ENCODE peak calls at places on chromosome 6, in eight cellular contexts. One of them, this sample, is unnamed.
A peak's percentile ranks its signal among the peaks of the same experiment; 100 is the strongest.

GRCh38 chr6:113564401-113565161 is 292.6 kb upstream of the MARCKS start:
- DNase-seq in body of pancreas: peak; percentile 87
- DNase-seq in sigmoid colon: peak; percentile 97
- DNase-seq in heart left ventricle: peak; percentile 89
- DNase-seq in BE2C: peak; percentile 90
- DNase-seq in fibroblast of lung: peak; percentile 98
- DNase-seq in mammary epithelial cell: no peak
- DNase-seq in pancreas: peak; percentile 79
- DNase-seq in this sample: peak; percentile 56

GRCh38 chr6:106510090-106510970 is 119.0 kb downstream of the RTN4IP1 start:
- DNase-seq in sigmoid colon: peak; percentile 74
- DNase-seq in fibroblast of lung: peak; percentile 36
- DNase-seq in mammary epithelial cell: peak; percentile 87
- DNase-seq in heart left ventricle: peak; percentile 54
- DNase-seq in body of pancreas: peak; percentile 73
- DNase-seq in BE2C: no peak
- DNase-seq in pancreas: peak; percentile 50
- DNase-seq in this sample: no peak

GRCh38 chr6:131197716-131198115 is 62.4 kb downstream of the AKAP7 start:
- DNase-seq in heart left ventricle: no peak
- DNase-seq in body of pancreas: no peak
- DNase-seq in mammary epithelial cell: no peak
- DNase-seq in fibroblast of lung: no peak
- DNase-seq in sigmoid colon: no peak
- DNase-seq in BE2C: no peak
- DNase-seq in pancreas: no peak
- DNase-seq in this sample: no peak

GRCh38 chr6:122059918-122060317 is 339.5 kb upstream of the HSF2 start:
- DNase-seq in BE2C: no peak
- DNase-seq in heart left ventricle: no peak
- DNase-seq in fibroblast of lung: peak; percentile 23
- DNase-seq in body of pancreas: no peak
- DNase-seq in sigmoid colon: no peak
- DNase-seq in pancreas: no peak
- DNase-seq in mammary epithelial cell: no peak
- DNase-seq in this sample: no peak

GRCh38 chr6:1297746-1298145 is 14.2 kb upstream of the FOXQ1 start:
- DNase-seq in body of pancreas: no peak
- DNase-seq in heart left ventricle: no peak
- DNase-seq in mammary epithelial cell: peak; percentile 68
- DNase-seq in fibroblast of lung: peak; percentile 15
- DNase-seq in pancreas: no peak
- DNase-seq in sigmoid colon: no peak
- DNase-seq in BE2C: no peak
- DNase-seq in this sample: no peak

GRCh38 chr6:170444056-170444505 is 109.0 kb downstream of the PSMB1 start:
- DNase-seq in BE2C: no peak
- DNase-seq in fibroblast of lung: no peak
- DNase-seq in mammary epithelial cell: no peak
- DNase-seq in sigmoid colon: no peak
- DNase-seq in body of pancreas: no peak
- DNase-seq in pancreas: no peak
- DNase-seq in heart left ventricle: no peak
- DNase-seq in this sample: no peak

GRCh38 chr6:143192766-143193165 is 132.1 kb downstream of the AIG1 start:
- DNase-seq in sigmoid colon: no peak
- DNase-seq in fibroblast of lung: no peak
- DNase-seq in heart left ventricle: no peak
- DNase-seq in BE2C: no peak
- DNase-seq in pancreas: no peak
- DNase-seq in mammary epithelial cell: no peak
- DNase-seq in body of pancreas: no peak
- DNase-seq in this sample: no peak

GRCh38 chr6:90406142-90406794 is 109.6 kb upstream of the BACH2 start:
- DNase-seq in sigmoid colon: no peak
- DNase-seq in body of pancreas: no peak
- DNase-seq in BE2C: no peak
- DNase-seq in pancreas: no peak
- DNase-seq in heart left ventricle: no peak
- DNase-seq in mammary epithelial cell: peak; percentile 89
- DNase-seq in fibroblast of lung: peak; percentile 82
- DNase-seq in this sample: no peak

GRCh38 chr6:123402052-123402451 is 234.7 kb downstream of the TRDN start:
- DNase-seq in heart left ventricle: no peak
- DNase-seq in BE2C: no peak
- DNase-seq in mammary epithelial cell: no peak
- DNase-seq in fibroblast of lung: no peak
- DNase-seq in body of pancreas: no peak
- DNase-seq in sigmoid colon: no peak
- DNase-seq in pancreas: no peak
- DNase-seq in this sample: no peak

GRCh38 chr6:50610562-50610961 is 102.8 kb upstream of the TFAP2D start:
- DNase-seq in mammary epithelial cell: no peak
- DNase-seq in BE2C: no peak
- DNase-seq in pancreas: no peak
- DNase-seq in heart left ventricle: no peak
- DNase-seq in fibroblast of lung: no peak
- DNase-seq in body of pancreas: no peak
- DNase-seq in sigmoid colon: no peak
- DNase-seq in this sample: no peak
- TF ChIP-seq CTCF in mammary epithelial cell: peak; percentile 31
- TF ChIP-seq CTCF in BE2C: no peak
- TF ChIP-seq CTCF in pancreas: no peak
- TF ChIP-seq CTCF in heart left ventricle: no peak
- TF ChIP-seq CTCF in fibroblast of lung: no peak
- TF ChIP-seq CTCF in body of pancreas: no peak
- TF ChIP-seq CTCF in sigmoid colon: no peak
- TF ChIP-seq CTCF in this sample: peak; percentile 14

DNA sequence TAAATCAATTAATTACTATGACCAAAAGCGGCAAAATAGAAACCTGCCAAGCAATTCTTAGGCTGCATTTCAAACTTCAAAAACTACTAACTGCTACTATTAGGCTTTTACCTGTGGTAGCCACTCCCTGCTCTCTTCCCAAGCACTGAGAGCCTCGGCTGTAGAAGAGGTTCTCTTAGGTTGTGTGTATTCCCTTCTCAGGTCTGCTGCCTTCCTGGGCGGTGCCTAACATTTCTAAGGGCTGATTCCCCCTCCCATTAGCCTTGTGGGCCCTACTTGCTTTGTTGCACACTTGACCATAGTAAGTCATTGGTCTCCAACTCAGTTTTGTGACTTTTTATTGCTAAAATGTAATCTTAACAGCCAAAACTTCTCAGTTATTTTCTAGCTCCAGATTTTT is 146.1 kb upstream of the C6orf118 start:
- DNase-seq in fibroblast of lung: no peak
- DNase-seq in sigmoid colon: no peak
- DNase-seq in BE2C: no peak
- DNase-seq in mammary epithelial cell: no peak
- DNase-seq in body of pancreas: no peak
- DNase-seq in heart left ventricle: no peak
- DNase-seq in pancreas: no peak
- DNase-seq in this sample: no peak
- H3K4me3 ChIP-seq in fibroblast of lung: no peak overlapping the region
- H3K4me3 ChIP-seq in sigmoid colon: no peak overlapping the region
- H3K4me3 ChIP-seq in BE2C: no peak overlapping the region
- H3K4me3 ChIP-seq in mammary epithelial cell: no peak overlapping the region
- H3K4me3 ChIP-seq in body of pancreas: no peak overlapping the region
- H3K4me3 ChIP-seq in heart left ventricle: no peak overlapping the region
- H3K4me3 ChIP-seq in pancreas: no peak overlapping the region
- H3K4me3 ChIP-seq in this sample: no peak overlapping the region

DNA sequence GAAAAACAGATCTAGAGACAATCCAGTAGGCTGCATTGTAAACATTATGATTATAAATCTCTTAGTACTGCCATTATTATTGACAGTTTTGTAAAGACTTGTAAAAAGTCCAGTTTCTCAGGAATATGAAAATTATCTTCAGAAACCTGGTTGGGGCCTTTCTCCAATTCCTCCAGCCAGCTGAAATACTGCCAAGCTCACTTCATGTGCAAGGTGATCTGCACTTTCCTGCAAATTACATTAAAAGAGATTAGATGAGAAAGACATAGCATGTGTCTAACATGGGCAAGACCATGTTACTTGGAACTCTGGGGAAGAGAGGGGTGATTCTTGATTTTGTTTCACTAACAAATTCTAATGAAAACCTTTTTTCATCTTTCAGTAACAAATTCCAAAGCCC is 24.0 kb downstream of the PGM3 start:
- DNase-seq in fibroblast of lung: no peak
- DNase-seq in pancreas: no peak
- DNase-seq in BE2C: no peak
- DNase-seq in sigmoid colon: no peak
- DNase-seq in body of pancreas: no peak
- DNase-seq in mammary epithelial cell: no peak
- DNase-seq in heart left ventricle: no peak
- DNase-seq in this sample: no peak
- H3K36me3 ChIP-seq in fibroblast of lung: peaks cover 23% of the 10 kb centered on the region
- H3K36me3 ChIP-seq in pancreas: no peaks in the 10 kb centered on the region
- H3K36me3 ChIP-seq in BE2C: peaks cover 84% of the 10 kb centered on the region
- H3K36me3 ChIP-seq in sigmoid colon: peaks cover 47% of the 10 kb centered on the region
- H3K36me3 ChIP-seq in body of pancreas: peaks cover 5% of the 10 kb centered on the region
- H3K36me3 ChIP-seq in mammary epithelial cell: peaks cover 53% of the 10 kb centered on the region
- H3K36me3 ChIP-seq in heart left ventricle: peaks cover 98% of the 10 kb centered on the region
- H3K36me3 ChIP-seq in this sample: no peaks in the 10 kb centered on the region

GRCh38 chr6:33993653-33994052 is 152.2 kb downstream of the GRM4 start:
- DNase-seq in body of pancreas: no peak
- DNase-seq in pancreas: no peak
- DNase-seq in heart left ventricle: no peak
- DNase-seq in fibroblast of lung: no peak
- DNase-seq in BE2C: no peak
- DNase-seq in mammary epithelial cell: no peak
- DNase-seq in sigmoid colon: no peak
- DNase-seq in this sample: no peak

GRCh38 chr6:33991610-33992009 is 154.3 kb downstream of the GRM4 start:
- DNase-seq in heart left ventricle: no peak
- DNase-seq in body of pancreas: no peak
- DNase-seq in fibroblast of lung: no peak
- DNase-seq in mammary epithelial cell: no peak
- DNase-seq in pancreas: no peak
- DNase-seq in BE2C: no peak
- DNase-seq in sigmoid colon: no peak
- DNase-seq in this sample: no peak

GRCh38 chr6:33993091-33993490 is 152.8 kb downstream of the GRM4 start:
- DNase-seq in pancreas: no peak
- DNase-seq in BE2C: no peak
- DNase-seq in sigmoid colon: no peak
- DNase-seq in heart left ventricle: no peak
- DNase-seq in fibroblast of lung: no peak
- DNase-seq in body of pancreas: no peak
- DNase-seq in mammary epithelial cell: no peak
- DNase-seq in this sample: no peak

GRCh38 chr6:33990061-33990541 is 155.8 kb downstream of the GRM4 start:
- DNase-seq in sigmoid colon: no peak
- DNase-seq in mammary epithelial cell: no peak
- DNase-seq in heart left ventricle: no peak
- DNase-seq in pancreas: no peak
- DNase-seq in fibroblast of lung: no peak
- DNase-seq in body of pancreas: no peak
- DNase-seq in BE2C: no peak
- DNase-seq in this sample: no peak

GRCh38 chr6:33992191-33992590 is 153.7 kb downstream of the GRM4 start:
- DNase-seq in fibroblast of lung: no peak
- DNase-seq in body of pancreas: no peak
- DNase-seq in heart left ventricle: no peak
- DNase-seq in sigmoid colon: no peak
- DNase-seq in BE2C: no peak
- DNase-seq in pancreas: no peak
- DNase-seq in mammary epithelial cell: no peak
- DNase-seq in this sample: no peak
- TF ChIP-seq CTCF in fibroblast of lung: no peak
- TF ChIP-seq CTCF in body of pancreas: no peak
- TF ChIP-seq CTCF in heart left ventricle: no peak
- TF ChIP-seq CTCF in sigmoid colon: no peak
- TF ChIP-seq CTCF in BE2C: no peak
- TF ChIP-seq CTCF in pancreas: no peak
- TF ChIP-seq CTCF in mammary epithelial cell: no peak
- TF ChIP-seq CTCF in this sample: no peak

GRCh38 chr6:13614126-13614925 is 809 bp upstream of the NOL7 start:
- DNase-seq in pancreas: peak; percentile 72
- DNase-seq in heart left ventricle: no peak
- DNase-seq in BE2C: peak; percentile 65
- DNase-seq in fibroblast of lung: peak; percentile 60
- DNase-seq in body of pancreas: peak; percentile 72
- DNase-seq in mammary epithelial cell: no peak
- DNase-seq in sigmoid colon: peak; percentile 74
- DNase-seq in this sample: peak; percentile 68

GRCh38 chr6:13611715-13612114 is 3.4 kb upstream of the NOL7 start:
- DNase-seq in BE2C: no peak
- DNase-seq in sigmoid colon: no peak
- DNase-seq in fibroblast of lung: peak; percentile 16
- DNase-seq in pancreas: no peak
- DNase-seq in mammary epithelial cell: no peak
- DNase-seq in body of pancreas: no peak
- DNase-seq in heart left ventricle: no peak
- DNase-seq in this sample: no peak

GRCh38 chr6:13614926-13615801 is at the start of gene NOL7:
- DNase-seq in sigmoid colon: peak; percentile 99
- DNase-seq in mammary epithelial cell: peak; percentile 95
- DNase-seq in body of pancreas: peak; percentile 97
- DNase-seq in heart left ventricle: peak; percentile 98
- DNase-seq in fibroblast of lung: peak; percentile 97
- DNase-seq in pancreas: peak; percentile 99
- DNase-seq in BE2C: peak; percentile 98
- DNase-seq in this sample: peak; percentile 98

GRCh38 chr6:13615802-13616140 is 636 bp downstream of the NOL7 start:
- DNase-seq in mammary epithelial cell: no peak
- DNase-seq in sigmoid colon: peak; percentile 76
- DNase-seq in BE2C: peak; percentile 50
- DNase-seq in fibroblast of lung: no peak
- DNase-seq in pancreas: peak; percentile 52
- DNase-seq in body of pancreas: peak; percentile 57
- DNase-seq in heart left ventricle: peak; percentile 53
- DNase-seq in this sample: peak; percentile 77

DNA sequence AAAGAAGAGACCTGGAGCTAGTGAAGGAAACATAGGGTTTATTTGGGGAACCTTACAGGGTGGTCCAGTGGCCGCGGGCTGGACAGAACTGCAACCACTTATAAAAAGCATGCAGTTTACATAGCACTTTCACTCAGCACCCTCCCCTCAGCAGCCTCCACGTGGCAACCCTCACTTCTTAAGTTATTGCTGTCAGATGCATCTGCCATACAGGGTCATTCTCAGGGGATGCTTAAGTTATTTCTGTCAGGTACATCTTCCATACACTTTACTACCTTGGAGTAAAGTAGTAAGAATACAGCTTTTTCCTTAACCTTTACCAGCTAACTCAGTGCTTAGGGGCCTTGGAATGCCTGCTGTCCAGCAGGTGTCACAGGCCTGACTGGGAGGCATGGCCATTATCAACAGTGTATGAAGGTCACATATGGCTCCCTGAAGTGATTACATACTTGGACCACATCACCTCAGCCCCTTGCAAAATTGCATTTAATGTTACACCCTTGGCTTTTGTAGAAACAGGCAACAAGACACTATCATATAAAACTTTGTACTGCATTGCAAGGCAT is 2.0 kb upstream of the NOL7 start:
- DNase-seq in body of pancreas: peak; percentile 8
- DNase-seq in pancreas: no peak
- DNase-seq in heart left ventricle: no peak
- DNase-seq in sigmoid colon: no peak
- DNase-seq in fibroblast of lung: no peak
- DNase-seq in mammary epithelial cell: no peak
- DNase-seq in BE2C: no peak
- DNase-seq in this sample: no peak
- H3K4me3 ChIP-seq in body of pancreas: no peak overlapping the region
- H3K4me3 ChIP-seq in pancreas: no peak overlapping the region
- H3K4me3 ChIP-seq in heart left ventricle: no peak overlapping the region
- H3K4me3 ChIP-seq in sigmoid colon: no peak overlapping the region
- H3K4me3 ChIP-seq in fibroblast of lung: no peak overlapping the region
- H3K4me3 ChIP-seq in mammary epithelial cell: no peak overlapping the region
- H3K4me3 ChIP-seq in BE2C: no peak overlapping the region
- H3K4me3 ChIP-seq in this sample: no peak overlapping the region